ENCODE peak calls at places on chromosomes 3 and 15, in six cellular contexts. One of them, this sample, is unnamed.

GRCh38 chr3:184711366-184712247 is at the start of gene MAGEF1:
- DNase-seq in SK-N-SH: peak
- DNase-seq in HFF-Myc: peak
- DNase-seq in left colon: peak
- DNase-seq in G401: peak
- DNase-seq in cardiac septum: peak
- DNase-seq in this sample: peak

GRCh38 chr3:116939091-116939490 is 229.5 kb downstream of the TUSC7 start:
- DNase-seq in SK-N-SH: no peak
- DNase-seq in HFF-Myc: no peak
- DNase-seq in left colon: peak
- DNase-seq in G401: no peak
- DNase-seq in cardiac septum: no peak
- DNase-seq in this sample: no peak

GRCh38 chr15:38563723-38564519 is 693 bp downstream of the RASGRP1 start:
- DNase-seq in SK-N-SH: peak
- DNase-seq in HFF-Myc: no peak
- DNase-seq in left colon: peak
- DNase-seq in G401: peak
- DNase-seq in cardiac septum: peak
- DNase-seq in this sample: peak

GRCh38 chr3:135258916-135259315 is 463.9 kb downstream of the EPHB1 start:
- DNase-seq in SK-N-SH: no peak
- DNase-seq in HFF-Myc: no peak
- DNase-seq in left colon: no peak
- DNase-seq in G401: no peak
- DNase-seq in cardiac septum: no peak
- DNase-seq in this sample: no peak

GRCh38 chr3:129605593-129606521 is 619 bp downstream of the PLXND1 start:
- DNase-seq in SK-N-SH: peak
- DNase-seq in HFF-Myc: no peak
- DNase-seq in left colon: no peak
- DNase-seq in G401: no peak
- DNase-seq in cardiac septum: no peak
- DNase-seq in this sample: peak

GRCh38 chr3:141255864-141256263 is 24.2 kb downstream of the PXYLP1 start:
- DNase-seq in SK-N-SH: no peak
- DNase-seq in HFF-Myc: no peak
- DNase-seq in left colon: no peak
- DNase-seq in G401: no peak
- DNase-seq in cardiac septum: no peak
- DNase-seq in this sample: no peak

GRCh38 chr3:143237036-143237688 is 117.6 kb downstream of the CHST2 start:
- DNase-seq in SK-N-SH: no peak
- DNase-seq in HFF-Myc: peak
- DNase-seq in left colon: no peak
- DNase-seq in G401: no peak
- DNase-seq in cardiac septum: no peak
- DNase-seq in this sample: no peak

GRCh38 chr15:79209690-79210089 is 72.8 kb upstream of the ANKRD34C start:
- DNase-seq in SK-N-SH: peak
- DNase-seq in HFF-Myc: no peak
- DNase-seq in left colon: no peak
- DNase-seq in G401: no peak
- DNase-seq in cardiac septum: no peak
- DNase-seq in this sample: no peak

GRCh38 chr15:67130673-67131601 is 65.5 kb downstream of the SMAD3 start:
- DNase-seq in SK-N-SH: no peak
- DNase-seq in HFF-Myc: no peak
- DNase-seq in left colon: peak
- DNase-seq in G401: no peak
- DNase-seq in cardiac septum: peak
- DNase-seq in this sample: no peak

GRCh38 chr3:66372681-66373350 is 128.0 kb downstream of the LRIG1 start:
- DNase-seq in SK-N-SH: no peak
- DNase-seq in HFF-Myc: no peak
- DNase-seq in left colon: peak
- DNase-seq in G401: no peak
- DNase-seq in cardiac septum: no peak
- DNase-seq in this sample: no peak

GRCh38 chr3:36443042-36443686 is 62.9 kb downstream of the STAC start:
- DNase-seq in SK-N-SH: no peak
- DNase-seq in HFF-Myc: no peak
- DNase-seq in left colon: no peak
- DNase-seq in G401: no peak
- DNase-seq in cardiac septum: no peak
- DNase-seq in this sample: no peak

GRCh38 chr3:20023663-20024417 is 11.8 kb upstream of the PP2D1 start:
- DNase-seq in SK-N-SH: no peak
- DNase-seq in HFF-Myc: no peak
- DNase-seq in left colon: peak
- DNase-seq in G401: no peak
- DNase-seq in cardiac septum: peak
- DNase-seq in this sample: peak

GRCh38 chr3:151135548-151136337 is 50.3 kb downstream of the MED12L start:
- DNase-seq in SK-N-SH: no peak
- DNase-seq in HFF-Myc: no peak
- DNase-seq in left colon: no peak
- DNase-seq in G401: peak
- DNase-seq in cardiac septum: no peak
- DNase-seq in this sample: peak

GRCh38 chr3:33089515-33089914 is 7.4 kb downstream of the GLB1 start:
- DNase-seq in SK-N-SH: no peak
- DNase-seq in HFF-Myc: no peak
- DNase-seq in left colon: no peak
- DNase-seq in G401: no peak
- DNase-seq in cardiac septum: no peak
- DNase-seq in this sample: no peak

GRCh38 chr15:99703603-99704443 is 29.4 kb downstream of the LYSMD4 start:
- DNase-seq in SK-N-SH: no peak
- DNase-seq in HFF-Myc: peak
- DNase-seq in left colon: no peak
- DNase-seq in G401: peak
- DNase-seq in cardiac septum: no peak
- DNase-seq in this sample: no peak

GRCh38 chr15:40354408-40355171 is 3.4 kb upstream of the DISP2 start:
- DNase-seq in SK-N-SH: peak
- DNase-seq in HFF-Myc: no peak
- DNase-seq in left colon: no peak
- DNase-seq in G401: peak
- DNase-seq in cardiac septum: no peak
- DNase-seq in this sample: no peak